ENCODE peak calls at places on chromosomes 5 and 9, in five cellular contexts. B, A, E, I and T are unnamed samples.

GRCh38 chr9:112839331-112839730 is 51.3 kb downstream of the SLC46A2 start:
- DNase-seq in E (no peak), I (no peak), A (no peak), B (no peak), T (no peak)

GRCh38 chr5:90866915-90867715 is 308.5 kb downstream of the ADGRV1 start:
- DNase-seq in I (no peak), B (no peak), A (no peak), E (no peak), T (no peak)

GRCh38 chr9:33510264-33511183 is 13.5 kb upstream of the ANKRD18B start:
- DNase-seq in A (peak), E (peak), B (no peak), I (peak), T (no peak)

GRCh38 chr9:4615251-4615650 is 46.8 kb upstream of the PLPP6 start:
- DNase-seq in A (no peak), B (no peak), I (no peak), E (no peak), T (no peak)

GRCh38 chr5:130874861-130875419 is 290.1 kb downstream of the HINT1 start:
- DNase-seq in E (no peak), I (no peak), B (no peak), A (no peak), T (no peak)

GRCh38 chr5:151569132-151570046 is 21.7 kb downstream of the FAT2 start:
- DNase-seq in E (no peak), B (no peak), I (no peak), A (no peak), T (no peak)

GRCh38 chr9:112864413-112864812 is 26.3 kb downstream of the SLC46A2 start:
- DNase-seq in A (no peak), E (no peak), B (no peak), I (no peak), T (no peak)

GRCh38 chr9:93595461-93595860 is 19.1 kb downstream of the PHF2 start:
- DNase-seq in B (no peak), A (no peak), E (no peak), I (no peak), T (no peak)

GRCh38 chr5:139426222-139426885 is 13.0 kb downstream of the DNAJC18 start:
- DNase-seq in I (no peak), E (no peak), A (no peak), B (no peak), T (no peak)

GRCh38 chr9:110775724-110776123 is 107.1 kb downstream of the MUSK start:
- DNase-seq in B (no peak), I (no peak), E (no peak), A (no peak), T (no peak)

GRCh38 chr5:158899792-158900191 is 199.9 kb downstream of the EBF1 start:
- DNase-seq in I (no peak), B (no peak), E (no peak), A (no peak), T (no peak)

GRCh38 chr5:36240779-36241635 is 718 bp downstream of the NADK2 start:
- DNase-seq in A (peak), E (peak), I (peak), B (no peak), T (peak)

GRCh38 chr5:123035320-123035949 is 1.1 kb downstream of the PPIC start:
- DNase-seq in I (no peak), E (peak), B (no peak), A (peak), T (no peak)

GRCh38 chr9:86330186-86330585 is 24.0 kb downstream of the TUT7 start:
- DNase-seq in B (no peak), I (no peak), E (no peak), A (no peak), T (no peak)

GRCh38 chr9:35891649-35892048 is 14.4 kb upstream of the HRCT1 start:
- DNase-seq in E (no peak), B (no peak), A (no peak), I (no peak), T (no peak)

GRCh38 chr5:93099902-93100347 is 481.1 kb downstream of the NR2F1-AS1 start:
- DNase-seq in E (no peak), B (no peak), I (no peak), A (no peak), T (no peak)

GRCh38 chr9:10127867-10128266 is 484.9 kb downstream of the PTPRD start:
- DNase-seq in A (no peak), I (no peak), B (no peak), E (no peak), T (no peak)

GRCh38 chr5:143245929-143246561 is 157.4 kb downstream of the NR3C1 start:
- DNase-seq in A (no peak), B (no peak), I (no peak), E (no peak), T (peak)

GRCh38 chr5:61414806-61415205 is 82.7 kb downstream of the ZSWIM6 start:
- DNase-seq in E (no peak), A (no peak), I (no peak), B (no peak), T (no peak)

GRCh38 chr5:160251406-160252155 is 22.3 kb downstream of the FABP6 start:
- DNase-seq in A (peak), I (no peak), B (no peak), E (no peak), T (no peak)

GRCh38 chr9:88952976-88953375 is 38.3 kb upstream of the S1PR3 start:
- DNase-seq in B (no peak), E (no peak), I (no peak), A (no peak), T (no peak)

GRCh38 chr9:16458696-16459420 is 411.6 kb downstream of the BNC2 start:
- DNase-seq in E (no peak), B (no peak), I (no peak), A (no peak), T (no peak)

GRCh38 chr9:106980551-106981101 is 117.7 kb downstream of the ZNF462 start:
- DNase-seq in B (no peak), A (no peak), E (no peak), I (no peak), T (no peak)

GRCh38 chr5:1062761-1063568 is 48.9 kb downstream of the SLC12A7 start:
- DNase-seq in E (no peak), A (no peak), B (no peak), I (no peak), T (no peak)

GRCh38 chr5:66637994-66638393 is 41.8 kb downstream of the MAST4 start:
- DNase-seq in E (no peak), I (no peak), B (no peak), A (no peak), T (no peak)

GRCh38 chr5:55593115-55593472 is 58.3 kb upstream of the PLPP1 start:
- DNase-seq in B (no peak), E (no peak), I (no peak), A (no peak), T (no peak)

GRCh38 chr9:81317939-81318338 is 371.4 kb downstream of the TLE1 start:
- DNase-seq in B (no peak), E (no peak), A (no peak), I (no peak), T (no peak)

GRCh38 chr5:170633235-170634041 is 129.6 kb downstream of the KCNIP1 start:
- DNase-seq in E (peak), I (no peak), A (peak), B (no peak), T (peak)

GRCh38 chr9:2026598-2026997 is 11.5 kb downstream of the SMARCA2 start:
- DNase-seq in A (no peak), B (no peak), I (no peak), E (no peak), T (no peak)

GRCh38 chr9:134642385-134643181 is 980 bp downstream of the COL5A1 start:
- DNase-seq in A (no peak), I (no peak), E (peak), B (no peak), T (no peak)

GRCh38 chr5:88881566-88881965 is 1.4 kb downstream of the MEF2C start:
- DNase-seq in B (no peak), E (no peak), I (no peak), A (no peak), T (no peak)

GRCh38 chr5:151740336-151740942 is 18.0 kb downstream of the ATOX1 start:
- DNase-seq in E (peak), B (no peak), A (no peak), I (peak), T (no peak)

GRCh38 chr5:64156276-64156675 is 9.4 kb upstream of the RNF180 start:
- DNase-seq in I (no peak), E (no peak), B (no peak), A (no peak), T (no peak)